ENCODE peak calls at places on chromosome 6, in four cellular contexts. M is uterus, I is RWPE1, U is GM10248. N is an unnamed sample.

GRCh38 chr6:159590794-159591193 is 102.2 kb downstream of the SOD2 start:
- DNase-seq in M (no peak), I (no peak), U (no peak), N (no peak)

GRCh38 chr6:44464527-44465310 is 77.2 kb downstream of the CDC5L start:
- DNase-seq in M (no peak), I (no peak), U (no peak), N (no peak)

GRCh38 chr6:32195902-32196681 is 3.6 kb upstream of the GPSM3 start:
- DNase-seq in M (peak), I (peak), U (peak), N (peak)

GRCh38 chr6:18062733-18063132 is 59.7 kb downstream of the NHLRC1 start:
- DNase-seq in M (no peak), I (no peak), U (no peak), N (no peak)

GRCh38 chr6:121064345-121064744 is 269.9 kb downstream of the TBC1D32 start:
- DNase-seq in M (no peak), I (no peak), U (no peak), N (no peak)

GRCh38 chr6:123016431-123017110 is 20.5 kb downstream of the CLVS2 start:
- DNase-seq in M (no peak), I (no peak), U (no peak), N (no peak)

GRCh38 chr6:160895562-160895961 is 96.0 kb upstream of the MAP3K4 start:
- DNase-seq in M (no peak), I (peak), U (no peak), N (peak)

GRCh38 chr6:22612241-22612640 is 42.9 kb downstream of the HDGFL1 start:
- DNase-seq in M (no peak), I (no peak), U (no peak), N (no peak)

GRCh38 chr6:53641348-53641747 is 24.2 kb downstream of the KLHL31 start:
- DNase-seq in M (no peak), I (no peak), U (no peak), N (no peak)

GRCh38 chr6:108685970-108686369 is 125.3 kb downstream of the FOXO3 start:
- DNase-seq in M (no peak), I (no peak), U (no peak), N (no peak)

GRCh38 chr6:31574106-31575061 is 981 bp upstream of the TNF start:
- DNase-seq in M (no peak), I (no peak), U (no peak), N (no peak)

GRCh38 chr6:143513410-143513809 is 1.9 kb upstream of the FUCA2 start:
- DNase-seq in M (no peak), I (peak), U (peak), N (peak)

GRCh38 chr6:12324741-12325140 is 34.6 kb downstream of the EDN1 start:
- DNase-seq in M (no peak), I (no peak), U (no peak), N (no peak)

GRCh38 chr6:90619221-90619620 is 32.3 kb upstream of the MAP3K7 start:
- DNase-seq in M (no peak), I (no peak), U (no peak), N (no peak)

GRCh38 chr6:44050872-44051421 is 76.3 kb downstream of the MRPL14 start:
- DNase-seq in M (no peak), I (no peak), U (no peak), N (peak)

GRCh38 chr6:30752164-30752927 is 8.0 kb upstream of the IER3 start:
- DNase-seq in M (peak), I (peak), U (no peak), N (peak)

GRCh38 chr6:168126566-168127383 is 47.8 kb upstream of the FRMD1 start:
- DNase-seq in M (peak), I (no peak), U (no peak), N (no peak)

GRCh38 chr6:157169186-157169585 is 154.1 kb downstream of the TMEM242 start:
- DNase-seq in M (no peak), I (no peak), U (no peak), N (no peak)

GRCh38 chr6:68915591-68915990 is 280.5 kb downstream of the ADGRB3 start:
- DNase-seq in M (no peak), I (no peak), U (no peak), N (no peak)

GRCh38 chr6:166476634-166477215 is 94.0 kb upstream of the MPC1 start:
- DNase-seq in M (no peak), I (no peak), U (no peak), N (no peak)

GRCh38 chr6:147201885-147202515 is 2.2 kb upstream of the STXBP5 start:
- DNase-seq in M (no peak), I (no peak), U (peak), N (peak)
- TF ChIP-seq CTCF in M (no peak), I (no peak), U (no peak), N (no peak)

DNA sequence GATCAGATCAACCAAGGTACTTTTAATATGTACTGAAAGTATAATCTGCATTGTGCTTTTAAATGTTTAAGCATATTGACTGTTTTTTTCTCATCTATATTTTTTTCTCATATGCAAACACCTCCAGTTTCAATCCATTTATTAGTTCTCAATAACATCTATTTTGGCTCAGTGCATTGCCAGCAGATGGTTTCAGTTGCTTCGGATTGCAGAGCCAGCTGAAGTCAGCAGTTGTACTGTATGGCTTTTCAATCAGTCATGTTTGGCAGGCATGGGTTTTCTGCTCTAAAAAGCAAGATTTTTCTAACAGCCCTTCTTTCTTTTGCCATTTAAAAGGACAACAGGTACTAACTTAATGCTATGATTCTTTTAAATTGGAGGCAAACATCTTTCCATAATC is 121.2 kb downstream of the CD109 start:
- DNase-seq in M (no peak), I (no peak), U (no peak), N (no peak)
- TF ChIP-seq CTCF in M (no peak), I (no peak), U (no peak), N (no peak)

GRCh38 chr6:5378331-5378730 is 117.0 kb downstream of the FARS2 start:
- DNase-seq in M (no peak), I (no peak), U (no peak), N (no peak)
- TF ChIP-seq CTCF in M (no peak), I (no peak), U (no peak), N (no peak)

DNA sequence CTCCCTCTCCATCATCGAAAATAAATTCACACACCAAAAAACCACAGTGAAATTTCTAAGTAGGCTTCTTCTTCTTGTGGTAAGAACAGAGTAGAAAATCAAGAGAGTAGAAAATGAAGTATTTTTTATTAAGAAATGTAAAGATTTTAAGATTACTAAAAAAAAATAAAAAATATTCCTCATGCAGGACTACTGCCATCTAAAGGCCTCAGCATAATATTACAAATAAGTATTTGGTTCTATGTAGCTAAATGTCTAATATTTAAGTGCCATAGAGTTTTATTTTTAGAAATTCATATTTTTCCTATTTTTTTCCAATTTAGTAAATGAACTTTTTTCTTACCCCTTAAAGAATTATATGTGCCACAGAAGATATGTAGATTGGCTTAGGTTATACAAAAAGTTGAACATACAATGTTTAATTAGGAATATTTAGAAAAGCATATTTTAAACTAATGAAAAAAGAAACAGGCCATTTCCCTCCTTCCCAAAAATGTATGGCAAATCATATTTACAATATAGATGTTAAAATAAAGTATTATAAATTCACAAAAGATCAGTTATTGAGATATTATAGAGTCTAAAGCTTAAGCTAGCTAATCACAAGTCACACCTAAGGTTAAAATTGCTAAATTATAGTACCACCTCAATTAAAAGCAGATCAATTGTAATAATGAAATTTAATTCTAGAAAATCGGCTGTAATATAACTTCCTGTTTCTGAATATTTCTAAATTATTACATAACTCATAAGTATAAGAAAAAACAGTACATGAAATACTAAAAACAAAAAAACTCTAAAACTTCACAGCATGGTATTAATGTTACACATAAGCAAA is 3.5 kb upstream of the NT5DC1 start:
- DNase-seq in M (no peak), I (no peak), U (no peak), N (no peak)
- TF ChIP-seq CTCF in M (peak), I (peak), U (peak), N (peak)

DNA sequence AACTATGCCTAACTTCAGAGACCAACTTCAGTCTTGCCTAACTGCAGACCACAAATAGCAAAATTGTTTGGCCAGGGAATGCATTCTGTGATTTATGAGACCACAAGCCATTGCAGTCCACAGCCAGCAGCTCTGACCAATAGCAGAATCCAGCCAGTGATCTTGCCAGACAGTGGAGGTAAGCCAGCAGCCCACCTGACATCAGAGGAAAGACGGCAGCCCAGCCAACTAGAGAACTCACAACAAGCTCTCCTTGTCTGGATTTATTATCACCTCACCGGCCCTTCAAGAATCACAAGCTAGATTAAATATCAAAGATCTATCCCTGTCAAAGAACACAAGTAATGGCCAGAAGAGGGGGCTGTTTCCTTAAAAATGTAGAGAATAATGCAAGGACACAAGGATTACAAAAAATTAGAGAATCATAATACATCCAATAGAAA is 66.5 kb upstream of the SLC35F1 start:
- DNase-seq in M (no peak), I (peak), U (peak), N (peak)
- TF ChIP-seq CTCF in M (no peak), I (peak), U (peak), N (peak)

GRCh38 chr6:80249897-80250296 is 143.4 kb downstream of the BCKDHB start:
- DNase-seq in M (no peak), I (no peak), U (no peak), N (peak)

GRCh38 chr6:80250391-80250997 is 144.0 kb downstream of the BCKDHB start:
- DNase-seq in M (no peak), I (no peak), U (no peak), N (no peak)

GRCh38 chr6:80259113-80259512 is 152.6 kb downstream of the BCKDHB start:
- DNase-seq in M (no peak), I (no peak), U (no peak), N (no peak)

DNA sequence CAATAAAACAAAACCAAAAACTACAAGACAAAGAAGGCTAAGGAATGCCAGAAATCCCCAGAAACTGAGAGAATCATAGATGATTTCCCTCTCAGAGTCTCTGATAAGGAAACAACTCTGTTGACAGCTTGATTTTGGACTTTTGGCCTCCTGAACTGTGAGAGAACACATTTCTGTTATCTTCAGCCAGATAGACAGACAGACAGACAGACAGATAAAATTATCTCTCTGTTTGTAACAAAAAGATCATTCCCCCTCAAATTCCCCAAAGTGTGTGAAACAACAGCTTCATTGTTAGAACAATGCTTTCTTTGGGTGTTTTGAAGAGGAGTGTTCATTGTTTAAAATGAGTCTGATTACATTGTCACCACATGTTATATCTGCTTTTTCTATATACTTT is 148.2 kb downstream of the BCKDHB start:
- DNase-seq in M (no peak), I (no peak), U (no peak), N (no peak)
- TF ChIP-seq CTCF in M (no peak), I (no peak), U (no peak), N (no peak)

GRCh38 chr6:78436335-78436734 is 431.0 kb upstream of the IRAK1BP1 start:
- DNase-seq in M (no peak), I (peak), U (no peak), N (peak)
- TF ChIP-seq CTCF in M (no peak), I (no peak), U (no peak), N (peak)

DNA sequence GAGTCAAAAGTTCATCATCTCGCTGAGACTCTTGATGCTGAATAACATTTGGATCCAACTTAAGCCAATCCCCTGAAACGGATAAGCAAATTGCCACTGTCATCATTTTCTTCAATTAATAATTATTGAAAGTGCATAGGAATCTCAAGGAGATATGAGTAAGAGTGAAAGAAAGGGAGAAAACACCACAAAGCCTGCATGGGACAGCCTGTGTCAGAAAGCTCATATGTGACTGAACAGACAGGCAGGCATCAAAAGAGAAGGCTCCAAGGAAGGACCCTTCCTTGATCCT is 13.3 kb downstream of the ATXN1 start:
- DNase-seq in M (no peak), I (no peak), U (no peak), N (no peak)
- TF ChIP-seq CTCF in M (no peak), I (no peak), U (no peak), N (no peak)

GRCh38 chr6:169722362-169723199 is 1.7 kb downstream of the PHF10 start:
- DNase-seq in M (peak), I (peak), U (peak), N (peak)

GRCh38 chr6:169719117-169719516 is 5.2 kb downstream of the PHF10 start:
- DNase-seq in M (no peak), I (no peak), U (no peak), N (no peak)

GRCh38 chr6:169723991-169724553 is at the start of gene PHF10:
- DNase-seq in M (peak), I (peak), U (peak), N (peak)

GRCh38 chr6:169723200-169723909 is 945 bp downstream of the PHF10 start:
- DNase-seq in M (peak), I (peak), U (peak), N (peak)

DNA sequence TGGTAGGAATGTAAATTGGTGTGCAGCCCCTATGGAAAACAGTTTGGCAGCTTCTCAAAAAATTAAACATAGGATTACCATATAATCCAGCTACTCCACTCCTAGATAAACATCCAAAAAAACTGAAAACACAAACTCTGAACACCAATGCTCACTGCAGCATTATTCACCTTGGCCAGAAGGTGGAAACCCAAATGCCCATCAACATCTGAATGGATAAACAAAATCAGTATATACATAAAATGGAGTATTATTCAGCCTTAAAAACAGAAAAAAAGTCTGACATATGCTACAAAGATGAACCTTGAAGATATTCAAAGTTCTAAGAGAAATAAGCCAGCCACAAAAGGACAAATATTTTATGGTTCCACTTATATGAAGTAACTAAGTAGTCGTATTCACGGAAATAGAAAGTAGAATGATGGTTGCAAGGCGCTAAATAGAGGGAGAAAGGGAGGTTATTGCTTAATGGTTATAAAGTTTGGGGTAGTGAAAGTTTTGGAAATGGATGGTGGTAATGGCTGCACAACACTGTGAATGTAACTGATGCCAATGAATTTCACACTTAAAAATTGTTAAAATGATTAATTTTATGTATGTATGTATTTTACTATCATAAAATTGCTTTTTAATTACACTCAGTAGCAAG is 4.0 kb downstream of the PHF10 start:
- DNase-seq in M (no peak), I (no peak), U (no peak), N (no peak)
- TF ChIP-seq CTCF in M (no peak), I (no peak), U (no peak), N (peak)

DNA sequence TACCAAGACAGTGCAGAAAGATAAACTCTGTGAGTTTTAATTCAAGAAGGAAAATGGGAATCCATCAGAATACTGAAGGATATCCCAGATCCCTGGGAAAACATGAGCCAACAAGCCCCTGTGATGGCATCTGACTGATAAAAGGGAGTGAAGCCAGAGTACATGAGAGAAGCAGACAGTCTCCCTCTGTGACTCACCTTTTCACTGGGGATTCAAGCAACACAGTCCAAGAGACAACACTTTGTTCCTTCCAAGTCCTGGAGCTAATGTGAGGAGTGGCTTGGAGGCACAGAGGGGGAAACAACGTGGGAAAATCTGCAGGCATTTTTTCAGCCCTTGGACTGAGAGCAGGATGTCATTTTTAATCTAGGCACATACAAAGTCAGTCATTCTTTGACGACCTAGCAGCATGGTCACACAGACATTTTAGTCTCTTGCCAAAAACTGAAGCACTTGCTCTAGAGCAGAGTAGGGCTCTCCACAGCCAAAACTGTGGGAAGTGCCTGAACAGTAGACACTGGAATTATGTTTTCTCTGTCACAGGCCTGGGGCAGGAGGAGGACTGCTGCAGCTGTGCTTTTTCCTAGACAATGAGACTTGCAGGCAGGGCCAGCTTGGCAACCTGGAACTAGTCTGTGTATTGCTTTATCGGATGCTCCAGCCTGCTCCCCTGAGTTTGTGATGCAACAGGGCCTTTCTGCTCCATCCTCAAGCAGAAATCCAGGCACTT is 465.0 kb upstream of the GJE1 start:
- DNase-seq in M (no peak), I (peak), U (no peak), N (peak)
- TF ChIP-seq CTCF in M (no peak), I (no peak), U (no peak), N (no peak)

N was measured in MCF 10A.